ENCODE peak calls at places on chromosomes 11 and 22, in five cellular contexts. V is IMR-90, W is mammary epithelial cell, P is K562, G is fibroblast of lung. A is an unnamed sample.

GRCh38 chr11:71190551-71190950 is 61.8 kb downstream of the SHANK2 start:
- DNase-seq in V (no peak), W (no peak), P (no peak), G (no peak), A (no peak)

GRCh38 chr22:50422046-50422445 is 52.8 kb downstream of the SBF1 start:
- DNase-seq in V (no peak), W (no peak), P (no peak), G (no peak), A (no peak)

GRCh38 chr11:12086271-12087074 is 23.9 kb upstream of the MICAL2 start:
- DNase-seq in V (peak; percentile 97), W (peak; percentile 93), P (no peak), G (peak; percentile 95), A (peak; percentile 87)

GRCh38 chr11:35583126-35583525 is 35.1 kb upstream of the FJX1 start:
- DNase-seq in V (peak; percentile 56), W (no peak), P (no peak), G (peak; percentile 64), A (no peak)

GRCh38 chr11:19229671-19230070 is 11.1 kb downstream of the E2F8 start:
- DNase-seq in V (no peak), W (no peak), P (no peak), G (no peak), A (no peak)

GRCh38 chr11:95098826-95099225 is 9.2 kb downstream of the ENDOD1 start:
- DNase-seq in V (no peak), W (no peak), P (no peak), G (no peak), A (no peak)

GRCh38 chr11:102577723-102578122 is 47.2 kb upstream of the MMP7 start:
- DNase-seq in V (no peak), W (no peak), P (no peak), G (no peak), A (no peak)

GRCh38 chr11:46649180-46649738 is 31.9 kb downstream of the ATG13 start:
- DNase-seq in V (peak; percentile 97), W (peak; percentile 65), P (no peak), G (peak; percentile 97), A (peak; percentile 98)

GRCh38 chr22:49853981-49854791 is 542 bp downstream of the ZBED4 start:
- DNase-seq in V (peak; percentile 17), W (peak; percentile 29), P (peak; percentile 19), G (peak; percentile 27), A (peak; percentile 51)

GRCh38 chr22:50674606-50675552 is 2.3 kb downstream of the SHANK3 start:
- DNase-seq in V (no peak), W (peak; percentile 82), P (peak; percentile 18), G (no peak), A (no peak)

GRCh38 chr11:46497498-46497897 is 96.3 kb downstream of the AMBRA1 start:
- DNase-seq in V (no peak), W (no peak), P (no peak), G (no peak), A (no peak)

GRCh38 chr11:65184146-65184545 is 2.4 kb downstream of the CAPN1 start:
- DNase-seq in V (no peak), W (no peak), P (no peak), G (no peak), A (no peak)

GRCh38 chr11:67613960-67614715 is 7.4 kb downstream of the NDUFV1 start:
- DNase-seq in V (peak; percentile 13), W (peak; percentile 57), P (peak; percentile 64), G (peak; percentile 26), A (peak; percentile 25)

GRCh38 chr11:122797651-122798050 is 40.6 kb upstream of the CRTAM start:
- DNase-seq in V (no peak), W (no peak), P (no peak), G (no peak), A (no peak)

GRCh38 chr11:279966-280761 is 2.0 kb downstream of the NLRP6 start:
- DNase-seq in V (peak; percentile 30), W (peak; percentile 38), P (no peak), G (no peak), A (no peak)

GRCh38 chr11:73260127-73260457 is 12.0 kb upstream of the P2RY6 start:
- DNase-seq in V (no peak), W (no peak), P (no peak), G (no peak), A (no peak)

GRCh38 chr11:61829806-61830205 is 1.7 kb downstream of the FADS2 start:
- DNase-seq in V (no peak), W (no peak), P (no peak), G (no peak), A (no peak)

GRCh38 chr11:22130462-22131053 is 62.3 kb upstream of the ANO5 start:
- DNase-seq in V (no peak), W (no peak), P (no peak), G (no peak), A (no peak)

GRCh38 chr22:49827307-49827852 is 293 bp downstream of the BRD1 start:
- DNase-seq in V (no peak), W (no peak), P (peak; percentile 26), G (no peak), A (no peak)

GRCh38 chr11:69521461-69521860 is 40.0 kb downstream of the LINC01488 start:
- DNase-seq in V (no peak), W (no peak), P (no peak), G (no peak), A (no peak)

GRCh38 chr11:131766637-131767036 is 396.2 kb downstream of the NTM start:
- DNase-seq in V (no peak), W (no peak), P (no peak), G (no peak), A (no peak)

DNA sequence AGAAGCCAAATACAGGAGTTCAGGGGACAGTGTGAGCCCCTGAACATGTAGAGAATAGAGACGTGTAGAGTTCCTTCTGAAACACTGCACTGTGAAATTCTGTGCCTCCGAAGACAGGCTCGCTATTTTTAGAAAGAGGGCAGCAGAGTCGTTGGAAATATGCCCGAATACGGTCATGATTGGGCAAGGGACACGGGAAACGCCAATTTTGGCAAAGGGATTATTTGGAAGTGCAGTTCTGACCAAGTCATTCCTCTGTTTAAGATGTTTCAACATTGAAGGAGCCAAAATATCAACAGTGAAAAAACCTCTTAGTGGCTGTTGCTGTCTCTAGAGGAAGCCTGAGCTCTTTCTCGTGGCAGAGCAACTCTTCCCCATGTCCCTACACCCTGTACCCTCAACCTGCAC is 9.5 kb upstream of the CBX6 start:
- DNase-seq in V (peak; percentile 81), W (no peak), P (no peak), G (peak; percentile 97), A (no peak)
- H3K4me3 ChIP-seq in V (no peak overlapping the region), W (no peak overlapping the region), P (no peak overlapping the region), G (no peak overlapping the region), A (no peak overlapping the region)

GRCh38 chr22:43592470-43592869 is 180.7 kb downstream of the MPPED1 start:
- DNase-seq in V (peak; percentile 2), W (no peak), P (no peak), G (no peak), A (no peak)
- H2AFZ ChIP-seq in V (no peak overlapping the region), W (no peak overlapping the region), P (no peak overlapping the region), G (no peak overlapping the region), A (no peak overlapping the region)

GRCh38 chr22:20916916-20917810 is at the start of gene CRKL:
- DNase-seq in V (peak; percentile 97), W (peak; percentile 98), P (peak; percentile 100), G (peak; percentile 97), A (peak; percentile 97)
- H3K4me3 ChIP-seq in V (peak within 1 kb of the TSS; percentile 87), W (peak within 1 kb of the TSS; percentile 98), P (peak within 1 kb of the TSS; percentile 67), G (peak within 1 kb of the TSS; percentile 92), A (peak within 1 kb of the TSS; percentile 97)

GRCh38 chr22:37657590-37658132 is 862 bp upstream of the PDXP start:
- DNase-seq in V (peak; percentile 7), W (peak; percentile 29), P (peak; percentile 40), G (no peak), A (no peak)

GRCh38 chr22:37660709-37661045 is 2.2 kb downstream of the PDXP start:
- DNase-seq in V (no peak), W (no peak), P (no peak), G (no peak), A (no peak)

GRCh38 chr22:37659066-37659896 is 758 bp downstream of the PDXP start:
- DNase-seq in V (no peak), W (no peak), P (no peak), G (no peak), A (no peak)

GRCh38 chr22:37659897-37660708 is 1.6 kb downstream of the PDXP start:
- DNase-seq in V (no peak), W (no peak), P (no peak), G (no peak), A (no peak)

DNA sequence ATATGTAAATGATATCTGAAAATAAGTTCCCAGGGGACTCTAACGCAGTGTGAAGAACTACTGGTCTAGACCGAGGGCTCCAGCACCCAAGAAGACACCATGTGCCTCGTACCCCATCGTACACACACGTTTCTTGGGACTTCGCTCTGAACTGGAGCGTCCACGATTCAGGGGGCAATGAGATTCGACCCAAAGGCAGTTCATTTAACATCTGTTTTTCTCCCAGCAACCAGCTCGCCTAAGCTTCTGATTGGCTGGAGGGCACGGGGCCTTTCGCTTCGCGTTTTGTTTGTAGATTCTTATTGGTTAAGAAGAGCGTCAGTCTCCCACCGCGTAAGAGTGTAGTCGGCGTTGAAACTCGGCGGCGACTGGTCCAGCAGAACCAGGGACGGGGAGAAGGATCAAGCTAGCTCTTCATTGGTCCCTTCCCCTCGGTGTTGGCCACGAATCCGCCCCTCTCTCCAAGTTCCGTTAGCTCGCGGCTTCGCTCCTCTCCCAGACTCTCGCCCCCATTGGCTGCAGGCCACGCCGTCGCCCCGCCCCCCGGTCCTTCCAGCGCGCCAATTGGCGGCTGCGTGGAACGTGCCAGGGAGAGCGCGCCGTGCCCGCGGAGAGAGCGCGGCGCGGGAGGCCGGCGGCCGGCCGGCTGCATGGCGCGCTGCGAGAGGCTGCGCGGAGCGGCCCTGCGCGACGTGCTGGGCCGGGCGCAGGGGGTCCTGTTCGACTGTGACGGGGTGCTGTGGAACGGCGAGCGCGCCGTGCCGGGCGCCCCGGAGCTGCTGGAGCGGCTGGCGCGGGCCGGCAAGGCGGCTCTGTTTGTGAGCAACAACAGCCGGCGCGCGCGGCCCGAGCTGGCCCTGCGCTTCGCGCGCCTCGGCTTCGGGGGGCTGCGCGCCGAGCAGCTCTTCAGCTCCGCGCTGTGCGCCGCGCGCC is at the start of gene PDXP:
- DNase-seq in V (peak; percentile 100), W (peak; percentile 100), P (peak; percentile 97), G (peak; percentile 100), A (peak; percentile 100)
- H2AFZ ChIP-seq in V (peak within 1 kb of the TSS; percentile 95), W (peak within 1 kb of the TSS; percentile 79), P (peak within 1 kb of the TSS; percentile 89), G (peak within 1 kb of the TSS; percentile 70), A (peak within 1 kb of the TSS; percentile 82)

DNA sequence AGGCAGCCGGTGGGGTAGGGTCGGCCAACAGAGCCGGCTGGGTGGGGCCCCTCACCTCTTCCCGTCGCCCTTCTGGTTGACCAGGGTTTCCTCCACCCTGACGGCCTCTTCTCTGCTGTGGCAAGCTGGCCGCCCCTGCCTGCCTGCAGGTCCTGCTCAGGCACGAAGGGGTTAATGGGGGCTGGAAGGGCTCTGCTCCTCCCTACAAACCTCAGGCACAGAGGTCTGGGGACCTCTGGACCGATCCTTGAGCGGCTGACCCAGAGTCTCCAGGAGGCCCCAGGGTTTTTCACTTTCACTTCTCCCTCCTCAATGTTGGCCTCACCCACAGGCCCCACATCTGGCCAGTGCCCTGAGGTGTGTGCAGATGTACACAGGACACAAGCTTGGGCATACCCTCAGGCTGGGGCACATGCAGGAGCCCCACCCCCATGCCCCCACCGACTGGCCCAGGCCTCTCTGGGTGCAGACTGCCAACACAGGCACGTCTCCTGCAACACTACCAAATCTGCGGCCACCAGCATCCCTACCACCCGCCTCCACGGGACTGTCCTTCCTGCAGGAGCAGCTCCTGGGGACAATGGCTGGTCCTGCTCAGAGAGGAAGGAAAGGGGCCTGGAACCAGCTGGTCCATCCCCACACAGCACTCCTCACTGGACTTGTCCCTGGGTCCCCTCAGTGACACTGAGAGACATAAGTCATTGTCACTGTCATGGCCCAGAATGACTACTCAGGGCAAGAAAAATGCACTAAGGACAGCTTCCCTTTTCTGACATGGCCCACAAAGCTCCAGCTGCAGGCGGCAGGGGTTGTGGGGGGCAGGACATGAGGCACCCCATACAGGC is 3.2 kb upstream of the TBX1 start:
- DNase-seq in V (no peak), W (no peak), P (peak; percentile 72), G (no peak), A (no peak)
- H3K4me3 ChIP-seq in V (no peak overlapping the region), W (no peak overlapping the region), P (peak overlapping the region; percentile 29), G (no peak overlapping the region), A (no peak overlapping the region)

GRCh38 chr11:130622126-130622525 is 173.7 kb downstream of the ADAMTS15 start:
- DNase-seq in V (no peak), W (no peak), P (no peak), G (no peak), A (no peak)
- H2AFZ ChIP-seq in V (no peak overlapping the region), W (no peak overlapping the region), P (no peak overlapping the region), G (no peak overlapping the region), A (no peak overlapping the region)

A was measured in endothelial cell of umbilical vein.